ENCODE peak calls at places on chromosomes 11 and 22, in ten cellular contexts. D, T, W, J, E, F, Q, I, O and U are unnamed samples.

GRCh38 chr11:96136623-96137313 is 206.2 kb downstream of the MAML2 start:
- DNase-seq in I (no peak), Q (no peak), J (no peak), D (no peak), E (no peak), W (no peak), O (no peak), F (no peak), T (no peak), U (no peak)

GRCh38 chr11:89477175-89477574 is 14.0 kb downstream of the NOX4 start:
- DNase-seq in F (no peak), Q (peak), O (no peak), T (no peak), I (no peak), J (no peak), W (no peak), D (no peak), E (no peak), U (no peak)

GRCh38 chr22:37054600-37055365 is 3.2 kb downstream of the KCTD17 start:
- DNase-seq in W (no peak), T (no peak), O (no peak), J (no peak), F (no peak), E (no peak), I (no peak), Q (no peak), D (no peak), U (no peak)

GRCh38 chr22:25754527-25755202 is 12.7 kb downstream of the MYO18B start:
- DNase-seq in I (peak), W (peak), Q (no peak), J (peak), F (no peak), O (peak), E (no peak), T (no peak), D (peak), U (no peak)

GRCh38 chr11:64207247-64208085 is 945 bp downstream of the FERMT3 start:
- DNase-seq in O (peak), F (peak), W (peak), D (no peak), Q (no peak), E (peak), J (no peak), I (peak), T (peak), U (peak)

GRCh38 chr11:83033367-83033766 is 38.3 kb downstream of the RAB30 start:
- DNase-seq in J (no peak), E (no peak), W (no peak), D (no peak), Q (no peak), O (peak), I (no peak), T (no peak), F (no peak), U (no peak)

GRCh38 chr11:77411238-77411637 is 62.7 kb downstream of the PAK1 start:
- DNase-seq in Q (peak), O (peak), T (peak), E (peak), J (no peak), F (no peak), W (peak), D (peak), I (peak), U (peak)

GRCh38 chr22:42794551-42795510 is 62.2 kb downstream of the ARFGAP3 start:
- DNase-seq in Q (no peak), W (no peak), E (no peak), T (no peak), O (no peak), J (no peak), F (no peak), D (no peak), I (no peak), U (no peak)

GRCh38 chr22:43412808-43413785 is 1.3 kb downstream of the MPPED1 start:
- DNase-seq in O (no peak), F (no peak), E (no peak), W (peak), J (no peak), Q (no peak), T (no peak), I (no peak), D (no peak), U (no peak)

GRCh38 chr11:125874556-125875124 is 12.8 kb upstream of the HYLS1 start:
- DNase-seq in E (peak), J (peak), O (peak), T (peak), D (peak), Q (peak), I (peak), F (peak), W (peak), U (peak)

GRCh38 chr11:70158201-70158600 is 44.9 kb upstream of the FADD start:
- DNase-seq in D (peak), I (no peak), T (peak), J (no peak), W (no peak), O (peak), E (no peak), Q (peak), F (no peak), U (no peak)

GRCh38 chr22:22578702-22579424 is 19.8 kb upstream of the PRAME start:
- DNase-seq in E (no peak), D (no peak), Q (no peak), J (no peak), O (peak), T (no peak), F (peak), I (no peak), W (peak), U (no peak)

GRCh38 chr11:34667810-34668582 is 47.1 kb downstream of the EHF start:
- DNase-seq in T (no peak), E (no peak), F (no peak), O (no peak), I (no peak), D (no peak), Q (peak), W (no peak), J (no peak), U (no peak)

GRCh38 chr11:134275534-134276395 is at the start of gene GLB1L3:
- DNase-seq in Q (no peak), O (peak), T (no peak), J (no peak), D (peak), F (no peak), E (peak), I (no peak), W (peak), U (peak)

GRCh38 chr11:115408036-115408911 is 95.9 kb downstream of the CADM1 start:
- DNase-seq in T (no peak), E (no peak), J (no peak), O (no peak), I (no peak), F (no peak), W (no peak), D (no peak), Q (no peak), U (peak)

GRCh38 chr11:117345039-117345438 is 17.4 kb downstream of the CEP164 start:
- DNase-seq in I (no peak), E (no peak), T (no peak), O (peak), D (no peak), Q (no peak), F (no peak), W (no peak), J (no peak), U (no peak)

GRCh38 chr11:61418136-61418535 is 11.6 kb downstream of the CPSF7 start:
- DNase-seq in W (no peak), T (no peak), D (no peak), O (no peak), J (no peak), F (no peak), E (no peak), I (no peak), Q (no peak), U (no peak)

GRCh38 chr11:94034207-94034606 is 13.1 kb downstream of the HEPHL1 start:
- DNase-seq in O (no peak), T (no peak), F (no peak), E (no peak), Q (no peak), D (no peak), I (no peak), J (no peak), W (no peak), U (no peak)

GRCh38 chr11:61711493-61711892 is 31.3 kb downstream of the DAGLA start:
- DNase-seq in J (no peak), Q (no peak), I (no peak), T (no peak), E (no peak), F (no peak), W (no peak), D (peak), O (no peak), U (no peak)